ENCODE peak calls at places on chromosomes 6 and 20, in six cellular contexts. G, B, Y, P, K and H are unnamed samples.

GRCh38 chr6:170374571-170375444 is 68.2 kb downstream of the FAM120B start:
- DNase-seq in G (no peak), B (no peak), Y (no peak), P (no peak), K (no peak), H (peak)

GRCh38 chr6:112014483-112014882 is 39.4 kb upstream of the CCN6 start:
- DNase-seq in G (no peak), B (peak), Y (no peak), P (no peak), K (no peak), H (no peak)

GRCh38 chr6:36755435-36756348 is 58.1 kb downstream of the RAB44 start:
- DNase-seq in G (peak), B (no peak), Y (peak), P (no peak), K (no peak), H (peak)

GRCh38 chr6:145562771-145563615 is 172.3 kb downstream of the EPM2A start:
- DNase-seq in G (no peak), B (no peak), Y (no peak), P (no peak), K (no peak), H (no peak)

GRCh38 chr6:34305982-34306702 is 57.3 kb upstream of the SMIM29 start:
- DNase-seq in G (no peak), B (no peak), Y (no peak), P (peak), K (no peak), H (no peak)

GRCh38 chr6:46486186-46486585 is 5.1 kb downstream of the RCAN2 start:
- DNase-seq in G (no peak), B (no peak), Y (no peak), P (no peak), K (no peak), H (no peak)

GRCh38 chr20:31698243-31698802 is 24.3 kb downstream of the BCL2L1 start:
- DNase-seq in G (no peak), B (no peak), Y (no peak), P (no peak), K (no peak), H (no peak)

GRCh38 chr6:12233693-12234551 is 56.2 kb upstream of the EDN1 start:
- DNase-seq in G (no peak), B (peak), Y (peak), P (peak), K (peak), H (peak)

GRCh38 chr6:6870914-6871313 is 236.8 kb upstream of the RREB1 start:
- DNase-seq in G (no peak), B (no peak), Y (no peak), P (no peak), K (no peak), H (no peak)

GRCh38 chr20:32062776-32063170 is 10.7 kb downstream of the HCK start:
- DNase-seq in G (no peak), B (no peak), Y (no peak), P (peak), K (no peak), H (no peak)

GRCh38 chr20:46784450-46785127 is 75.1 kb downstream of the SLC2A10 start:
- DNase-seq in G (no peak), B (peak), Y (no peak), P (no peak), K (no peak), H (no peak)

GRCh38 chr6:32982702-32983492 is 14.5 kb downstream of the BRD2 start:
- DNase-seq in G (no peak), B (no peak), Y (no peak), P (no peak), K (no peak), H (no peak)

GRCh38 chr6:147167576-147168461 is 36.4 kb upstream of the STXBP5 start:
- DNase-seq in G (no peak), B (no peak), Y (no peak), P (no peak), K (no peak), H (no peak)

GRCh38 chr6:105832358-105832757 is 253.8 kb upstream of the PRDM1 start:
- DNase-seq in G (no peak), B (no peak), Y (no peak), P (no peak), K (no peak), H (no peak)

GRCh38 chr6:37631295-37631694 is 66.4 kb downstream of the MDGA1 start:
- DNase-seq in G (no peak), B (no peak), Y (no peak), P (no peak), K (no peak), H (no peak)

GRCh38 chr20:32599783-32600340 is 14.7 kb upstream of the NOL4L start:
- DNase-seq in G (no peak), B (no peak), Y (no peak), P (no peak), K (no peak), H (no peak)

GRCh38 chr6:1390805-1391511 is 1.6 kb downstream of the FOXF2 start:
- DNase-seq in G (no peak), B (peak), Y (no peak), P (no peak), K (no peak), H (no peak)

GRCh38 chr6:156970595-156971112 is 193.5 kb downstream of the ARID1B start:
- DNase-seq in G (no peak), B (no peak), Y (no peak), P (no peak), K (no peak), H (no peak)

GRCh38 chr6:15534970-15535369 is 127.9 kb downstream of the DTNBP1 start:
- DNase-seq in G (no peak), B (no peak), Y (no peak), P (peak), K (no peak), H (no peak)

GRCh38 chr6:30321692-30322388 is 4.9 kb upstream of the TRIM39 start:
- DNase-seq in G (no peak), B (no peak), Y (no peak), P (no peak), K (no peak), H (no peak)

GRCh38 chr6:88662163-88662580 is 301.2 kb downstream of the RNGTT start:
- DNase-seq in G (no peak), B (no peak), Y (no peak), P (peak), K (no peak), H (peak)

GRCh38 chr20:45470939-45471338 is 1.4 kb downstream of the WFDC2 start:
- DNase-seq in G (no peak), B (no peak), Y (no peak), P (no peak), K (no peak), H (no peak)

GRCh38 chr6:7432391-7433207 is 43.0 kb downstream of the RIOK1 start:
- DNase-seq in G (no peak), B (no peak), Y (no peak), P (no peak), K (no peak), H (no peak)

GRCh38 chr6:71181565-71181964 is 107.0 kb upstream of the OGFRL1 start:
- DNase-seq in G (no peak), B (peak), Y (no peak), P (no peak), K (no peak), H (peak)